ENCODE peak calls at places on chromosomes 11 and 22, in four cellular contexts. F is endothelial cell of umbilical vein, W is breast epithelium, T is uterus. G is an unnamed sample.

GRCh38 chr11:121421149-121421906 is 30.8 kb upstream of the SORL1 start:
- DNase-seq in F (no peak), W (no peak), T (no peak), G (peak)

GRCh38 chr11:44006882-44007495 is 40.8 kb upstream of the ACCSL start:
- DNase-seq in F (no peak), W (no peak), T (peak), G (no peak)

GRCh38 chr11:1350086-1350725 is 39.5 kb upstream of the BRSK2 start:
- DNase-seq in F (no peak), W (no peak), T (no peak), G (no peak)

GRCh38 chr11:119361056-119361787 is 14.7 kb upstream of the MFRP start:
- DNase-seq in F (no peak), W (no peak), T (peak), G (peak)

GRCh38 chr11:81470446-81470845 is 1263.2 kb downstream of the FAM181B start:
- DNase-seq in F (no peak), W (no peak), T (no peak), G (no peak)

GRCh38 chr11:72243173-72243566 is 806 bp downstream of the PHOX2A start:
- DNase-seq in F (no peak), W (peak), T (no peak), G (no peak)

GRCh38 chr11:67456068-67456705 is 1.0 kb downstream of the CABP4 start:
- DNase-seq in F (no peak), W (no peak), T (peak), G (no peak)

GRCh38 chr11:66491315-66491935 is 11.2 kb downstream of the DPP3 start:
- DNase-seq in F (no peak), W (no peak), T (no peak), G (no peak)

GRCh38 chr22:43526117-43526655 is 114.4 kb downstream of the MPPED1 start:
- DNase-seq in F (no peak), W (no peak), T (no peak), G (no peak)

GRCh38 chr11:3855808-3856491 is 486 bp downstream of the STIM1 start:
- DNase-seq in F (peak), W (no peak), T (peak), G (peak)

GRCh38 chr11:3854660-3854976 is 846 bp upstream of the STIM1 start:
- DNase-seq in F (no peak), W (no peak), T (no peak), G (no peak)

GRCh38 chr11:3854977-3855807 is at the start of gene STIM1:
- DNase-seq in F (peak), W (peak), T (peak), G (peak)

GRCh38 chr11:3853545-3853842 is 2.0 kb upstream of the STIM1 start:
- DNase-seq in F (no peak), W (no peak), T (no peak), G (no peak)

DNA sequence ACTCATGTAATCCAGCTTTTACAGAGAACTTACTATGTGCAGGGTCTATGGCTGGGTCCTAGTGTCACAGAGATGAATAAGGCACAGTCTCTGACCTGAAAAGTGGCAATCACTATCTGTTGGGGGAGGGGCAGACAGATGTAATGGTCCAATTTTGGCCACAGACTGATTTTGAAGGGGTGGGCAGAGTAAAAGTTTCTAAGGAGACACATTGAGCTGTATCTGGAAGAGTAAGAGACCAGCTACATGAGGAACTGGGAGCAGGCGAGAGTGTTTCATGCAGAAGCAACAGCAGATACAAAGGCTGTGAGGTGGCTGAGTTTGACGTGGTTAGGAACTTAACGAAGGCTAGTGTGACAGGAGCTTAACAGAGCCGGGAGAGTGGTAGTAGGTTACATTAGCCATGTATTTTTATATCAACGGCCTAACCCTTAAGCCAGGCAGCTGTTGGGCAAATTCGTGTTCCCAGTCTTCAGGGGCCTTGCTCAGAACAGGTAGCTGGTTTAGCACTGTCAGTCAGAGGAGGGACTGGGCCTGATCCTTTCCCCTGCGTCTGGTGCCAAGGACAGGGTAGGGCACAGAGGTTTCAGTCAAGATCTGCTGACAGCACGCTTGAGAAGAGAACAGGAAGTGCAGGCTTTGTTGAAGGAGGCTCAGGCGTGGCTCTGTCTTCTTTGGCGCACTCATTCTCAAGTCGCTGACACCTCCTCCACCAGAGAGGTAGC is 1.4 kb upstream of the STIM1 start:
- DNase-seq in F (no peak), W (no peak), T (peak), G (peak)
- TF ChIP-seq POLR2A in F (no peak), W (no peak), T (no peak), G (no peak)

DNA sequence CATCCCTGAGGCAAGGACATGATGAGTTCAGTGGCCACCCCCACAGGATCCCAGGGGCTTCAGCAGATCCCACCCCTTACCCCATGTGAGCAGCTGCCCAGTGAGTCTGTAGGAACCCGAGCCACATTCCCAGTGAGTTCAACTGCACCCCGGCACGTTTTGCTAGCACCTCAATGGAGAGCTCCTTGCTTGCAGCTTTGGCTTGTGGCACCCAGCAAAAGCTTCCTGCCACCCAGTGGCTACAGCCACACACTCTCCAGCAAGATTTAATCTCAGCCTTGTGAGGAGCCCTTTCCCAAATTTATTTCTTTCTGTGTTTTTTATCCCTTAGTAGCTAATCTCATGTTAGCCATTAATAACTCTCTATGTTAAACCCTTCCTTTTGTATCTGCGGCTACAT is 4.0 kb downstream of the SAA1 start:
- DNase-seq in F (no peak), W (no peak), T (no peak), G (no peak)
- TF ChIP-seq POLR2A in F (no peak), W (no peak), T (no peak), G (no peak)

GRCh38 chr11:109946322-109946846 is 146.8 kb upstream of the ZC3H12C start:
- DNase-seq in F (peak), W (peak), T (peak), G (peak)
- TF ChIP-seq POLR2A in F (no peak), W (no peak), T (peak), G (no peak)

DNA sequence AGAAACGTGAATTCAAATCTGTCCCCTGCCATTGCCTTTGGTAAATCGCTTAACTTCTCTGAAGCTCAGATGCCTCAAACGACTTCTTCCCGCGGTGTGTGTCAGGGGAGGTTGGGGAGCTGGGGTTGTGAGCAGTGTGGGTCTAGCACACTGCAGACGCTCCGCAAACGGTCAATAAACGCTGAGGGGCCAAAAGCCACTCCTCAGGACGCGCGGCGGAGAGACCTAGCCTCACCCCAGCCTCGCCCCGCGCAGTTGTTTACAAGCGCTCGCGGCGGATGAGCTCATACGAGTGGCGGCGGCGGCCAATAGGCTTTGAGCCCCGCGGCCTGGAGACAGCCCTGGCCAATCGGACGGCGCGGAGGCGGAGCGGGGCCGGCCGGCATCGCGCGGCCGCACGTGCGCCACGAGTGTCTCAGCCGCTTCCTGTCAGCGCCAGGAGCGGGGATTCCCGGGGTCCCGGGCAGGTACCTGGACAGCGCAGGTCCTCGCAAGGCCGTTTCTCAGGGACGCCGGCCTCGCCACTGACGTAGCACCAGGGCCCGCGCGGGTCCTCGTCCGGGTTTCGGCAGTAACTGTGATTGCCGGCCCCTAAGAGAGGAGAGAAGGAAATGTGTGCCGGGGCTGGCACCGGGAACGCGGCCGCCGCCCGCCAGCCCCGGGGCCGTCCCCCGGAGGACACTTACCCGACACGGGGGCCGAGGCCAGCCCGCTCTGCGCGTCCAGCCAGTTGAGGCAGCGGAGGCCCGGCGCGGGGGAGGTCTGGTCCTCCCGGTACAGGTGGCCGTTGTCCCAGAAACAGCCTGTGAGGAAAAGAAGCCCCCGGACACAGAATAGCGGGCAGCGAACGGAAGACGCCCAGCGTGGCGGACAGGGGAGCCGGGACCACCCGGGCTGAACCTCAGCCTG is 1.5 kb downstream of the PIK3IP1 start:
- DNase-seq in F (peak), W (peak), T (peak), G (peak)
- TF ChIP-seq POLR2A in F (no peak), W (peak), T (peak), G (peak)

DNA sequence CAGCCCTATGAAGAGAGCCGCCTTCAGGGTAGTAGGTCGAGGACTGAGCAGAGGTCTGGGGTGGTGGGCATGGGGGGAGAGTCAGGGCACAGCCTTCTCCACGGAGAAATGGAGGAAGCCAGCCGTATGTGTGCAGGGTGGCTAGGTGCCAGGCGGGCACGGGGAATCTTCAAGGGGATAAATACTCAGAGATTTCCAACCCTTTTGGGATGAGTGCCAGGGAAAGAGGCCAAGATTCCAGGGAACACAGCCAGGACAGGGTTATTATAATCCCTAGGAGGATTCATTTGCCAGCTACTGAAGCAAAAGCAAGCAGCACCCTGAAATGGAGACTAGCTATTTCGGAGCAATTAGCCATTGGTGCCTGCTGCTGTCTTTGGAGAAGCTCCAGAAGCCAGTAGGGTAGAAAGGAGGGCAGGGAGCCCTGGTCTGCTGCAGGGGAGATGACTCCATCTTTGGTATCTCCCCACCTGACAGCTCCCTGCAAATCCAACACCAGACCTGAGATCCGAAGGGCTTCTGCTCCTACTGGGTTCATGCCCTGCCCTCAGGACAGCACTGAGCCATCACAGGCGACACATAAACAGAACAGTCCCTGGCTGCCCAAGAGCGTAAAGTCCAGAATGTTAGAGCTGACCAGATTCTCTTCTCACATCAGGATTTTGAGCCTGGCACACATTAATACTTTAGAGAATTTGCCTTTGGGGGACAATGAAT is 174.5 kb upstream of the NTM start:
- DNase-seq in F (no peak), W (no peak), T (peak), G (no peak)
- TF ChIP-seq POLR2A in F (no peak), W (no peak), T (no peak), G (no peak)

GRCh38 chr11:4071325-4071724 is 23.3 kb upstream of the RRM1 start:
- DNase-seq in F (no peak), W (no peak), T (no peak), G (no peak)

GRCh38 chr11:4072668-4073285 is 21.8 kb upstream of the RRM1 start:
- DNase-seq in F (peak), W (no peak), T (peak), G (peak)

GRCh38 chr11:4076774-4077173 is 17.8 kb upstream of the RRM1 start:
- DNase-seq in F (no peak), W (no peak), T (no peak), G (no peak)

GRCh38 chr11:4071828-4072421 is 22.7 kb upstream of the RRM1 start:
- DNase-seq in F (no peak), W (no peak), T (no peak), G (no peak)

GRCh38 chr11:4074266-4074665 is 20.3 kb upstream of the RRM1 start:
- DNase-seq in F (no peak), W (no peak), T (no peak), G (no peak)
- TF ChIP-seq POLR2A in F (no peak), W (no peak), T (no peak), G (no peak)

DNA sequence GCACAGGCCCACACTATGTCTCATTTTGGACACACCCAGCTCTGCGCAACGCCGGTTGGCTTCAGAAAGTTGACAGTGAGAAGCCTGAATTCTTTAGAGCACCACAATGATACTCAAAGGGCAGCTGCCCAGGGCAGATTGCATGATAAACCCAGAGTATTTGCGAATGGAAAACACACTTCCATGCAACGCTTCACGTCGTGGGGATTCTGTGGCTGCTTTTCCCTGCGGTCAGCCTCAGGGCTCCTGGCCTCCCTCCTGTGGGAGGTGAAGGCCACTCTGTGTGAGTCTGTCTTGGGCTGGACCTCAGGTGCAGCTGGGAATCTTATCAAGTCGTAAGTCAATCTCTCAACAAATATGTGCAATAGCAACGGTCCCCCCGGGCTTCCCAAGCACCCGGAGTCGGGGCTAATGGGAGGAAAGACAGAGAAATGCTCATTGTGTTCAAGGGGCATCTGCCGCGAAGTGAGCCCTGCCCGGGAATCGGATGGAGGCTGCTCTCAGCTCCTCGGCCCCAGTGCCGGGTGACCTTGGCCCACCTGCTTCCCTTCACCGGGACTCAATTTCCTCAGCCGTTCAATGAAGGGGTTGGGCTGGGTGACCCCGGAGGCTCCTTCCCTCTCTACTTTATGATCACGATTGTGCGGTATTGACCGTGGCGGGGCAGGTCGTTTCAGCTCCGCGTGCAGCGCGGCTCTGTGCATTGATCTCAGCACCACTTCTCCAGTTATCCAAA is 623.6 kb downstream of the BRD1 start:
- DNase-seq in F (no peak), W (peak), T (no peak), G (no peak)
- TF ChIP-seq POLR2A in F (no peak), W (no peak), T (no peak), G (no peak)

G was measured in NB4.